ENCODE peak calls at places on chromosomes 5 and 9, in five cellular contexts. One of them, this sample, is unnamed.

GRCh38 chr9:117232991-117233390 is 181.9 kb downstream of the ASTN2 start:
- DNase-seq in neural crest cell: no peak
- DNase-seq in omental fat pad: no peak
- DNase-seq in kidney tubule cell: no peak
- DNase-seq in KG1: no peak
- DNase-seq in this sample: no peak

GRCh38 chr5:104815212-104815611 is 1252.6 kb upstream of the NUDT12 start:
- DNase-seq in omental fat pad: no peak
- DNase-seq in kidney tubule cell: no peak
- DNase-seq in neural crest cell: no peak
- DNase-seq in KG1: no peak
- DNase-seq in this sample: no peak

GRCh38 chr9:131095666-131096489 is 453 bp upstream of the AIF1L start:
- DNase-seq in omental fat pad: no peak
- DNase-seq in neural crest cell: peak
- DNase-seq in KG1: no peak
- DNase-seq in kidney tubule cell: peak
- DNase-seq in this sample: peak

GRCh38 chr5:72226950-72227349 is 93.1 kb downstream of the MRPS27 start:
- DNase-seq in neural crest cell: no peak
- DNase-seq in kidney tubule cell: no peak
- DNase-seq in KG1: no peak
- DNase-seq in omental fat pad: no peak
- DNase-seq in this sample: no peak

GRCh38 chr5:136033848-136034247 is 5.1 kb downstream of the TGFBI start:
- DNase-seq in KG1: no peak
- DNase-seq in neural crest cell: no peak
- DNase-seq in omental fat pad: no peak
- DNase-seq in kidney tubule cell: no peak
- DNase-seq in this sample: no peak

GRCh38 chr9:83598487-83598886 is 24.5 kb upstream of the IDNK start:
- DNase-seq in omental fat pad: no peak
- DNase-seq in neural crest cell: no peak
- DNase-seq in kidney tubule cell: no peak
- DNase-seq in KG1: no peak
- DNase-seq in this sample: no peak

GRCh38 chr5:106610041-106610440 is 1060.7 kb downstream of the EFNA5 start:
- DNase-seq in neural crest cell: no peak
- DNase-seq in omental fat pad: no peak
- DNase-seq in KG1: no peak
- DNase-seq in kidney tubule cell: peak
- DNase-seq in this sample: no peak

GRCh38 chr5:176528301-176528700 is 8.9 kb downstream of the RNF44 start:
- DNase-seq in KG1: no peak
- DNase-seq in neural crest cell: no peak
- DNase-seq in omental fat pad: no peak
- DNase-seq in kidney tubule cell: no peak
- DNase-seq in this sample: no peak

GRCh38 chr5:169861934-169862333 is 118.4 kb downstream of the INSYN2B start:
- DNase-seq in omental fat pad: no peak
- DNase-seq in neural crest cell: no peak
- DNase-seq in KG1: no peak
- DNase-seq in kidney tubule cell: no peak
- DNase-seq in this sample: no peak

GRCh38 chr5:115050860-115051259 is 118.8 kb downstream of the TRIM36 start:
- DNase-seq in kidney tubule cell: no peak
- DNase-seq in KG1: no peak
- DNase-seq in omental fat pad: no peak
- DNase-seq in neural crest cell: no peak
- DNase-seq in this sample: no peak

GRCh38 chr9:85514256-85514655 is 227.5 kb downstream of the AGTPBP1 start:
- DNase-seq in kidney tubule cell: no peak
- DNase-seq in omental fat pad: no peak
- DNase-seq in KG1: no peak
- DNase-seq in neural crest cell: no peak
- DNase-seq in this sample: no peak

GRCh38 chr9:34989946-34990635 is 546 bp downstream of the DNAJB5 start:
- DNase-seq in omental fat pad: peak
- DNase-seq in KG1: no peak
- DNase-seq in kidney tubule cell: peak
- DNase-seq in neural crest cell: peak
- DNase-seq in this sample: peak

GRCh38 chr5:65290677-65291076 is 191.0 kb downstream of the ADAMTS6 start:
- DNase-seq in neural crest cell: no peak
- DNase-seq in omental fat pad: no peak
- DNase-seq in kidney tubule cell: no peak
- DNase-seq in KG1: no peak
- DNase-seq in this sample: no peak

GRCh38 chr5:98299435-98299834 is 474.0 kb upstream of the RGMB start:
- DNase-seq in KG1: no peak
- DNase-seq in kidney tubule cell: no peak
- DNase-seq in neural crest cell: no peak
- DNase-seq in omental fat pad: no peak
- DNase-seq in this sample: no peak

GRCh38 chr5:21613971-21614488 is 1239.1 kb downstream of the CDH12 start:
- DNase-seq in neural crest cell: no peak
- DNase-seq in omental fat pad: no peak
- DNase-seq in kidney tubule cell: no peak
- DNase-seq in KG1: no peak
- DNase-seq in this sample: no peak

GRCh38 chr9:98506422-98507054 is 202.2 kb downstream of the GABBR2 start:
- DNase-seq in omental fat pad: no peak
- DNase-seq in kidney tubule cell: no peak
- DNase-seq in neural crest cell: no peak
- DNase-seq in KG1: no peak
- DNase-seq in this sample: no peak

GRCh38 chr5:124689653-124690052 is 56.8 kb downstream of the ZNF608 start:
- DNase-seq in neural crest cell: no peak
- DNase-seq in omental fat pad: no peak
- DNase-seq in kidney tubule cell: no peak
- DNase-seq in KG1: no peak
- DNase-seq in this sample: no peak

GRCh38 chr9:89661956-89662717 is 57.3 kb downstream of the GADD45G start:
- DNase-seq in omental fat pad: peak
- DNase-seq in kidney tubule cell: peak
- DNase-seq in neural crest cell: peak
- DNase-seq in KG1: no peak
- DNase-seq in this sample: peak

GRCh38 chr9:112751059-112751795 is 667 bp downstream of the SNX30 start:
- DNase-seq in neural crest cell: peak
- DNase-seq in kidney tubule cell: peak
- DNase-seq in omental fat pad: peak
- DNase-seq in KG1: peak
- DNase-seq in this sample: peak

GRCh38 chr9:115615821-115616665 is 498.1 kb upstream of the TNC start:
- DNase-seq in omental fat pad: no peak
- DNase-seq in KG1: no peak
- DNase-seq in neural crest cell: no peak
- DNase-seq in kidney tubule cell: peak
- DNase-seq in this sample: no peak

GRCh38 chr9:110954822-110955291 is 83.4 kb downstream of the LPAR1 start:
- DNase-seq in neural crest cell: no peak
- DNase-seq in kidney tubule cell: no peak
- DNase-seq in KG1: no peak
- DNase-seq in omental fat pad: no peak
- DNase-seq in this sample: no peak

GRCh38 chr5:154857091-154857533 is 1.3 kb upstream of the CNOT8 start:
- DNase-seq in KG1: no peak
- DNase-seq in kidney tubule cell: no peak
- DNase-seq in neural crest cell: peak
- DNase-seq in omental fat pad: peak
- DNase-seq in this sample: peak

GRCh38 chr5:56259002-56259511 is 25.9 kb upstream of the ANKRD55 start:
- DNase-seq in kidney tubule cell: peak
- DNase-seq in KG1: no peak
- DNase-seq in neural crest cell: no peak
- DNase-seq in omental fat pad: no peak
- DNase-seq in this sample: no peak

GRCh38 chr5:33509036-33509435 is 68.3 kb downstream of the TARS1 start:
- DNase-seq in neural crest cell: no peak
- DNase-seq in KG1: no peak
- DNase-seq in kidney tubule cell: no peak
- DNase-seq in omental fat pad: no peak
- DNase-seq in this sample: no peak

GRCh38 chr5:143161893-143162520 is 241.5 kb downstream of the NR3C1 start:
- DNase-seq in KG1: no peak
- DNase-seq in kidney tubule cell: no peak
- DNase-seq in omental fat pad: no peak
- DNase-seq in neural crest cell: no peak
- DNase-seq in this sample: no peak

GRCh38 chr9:95533996-95534680 is 17.4 kb upstream of the PTCH1 start:
- DNase-seq in kidney tubule cell: no peak
- DNase-seq in neural crest cell: no peak
- DNase-seq in KG1: no peak
- DNase-seq in omental fat pad: no peak
- DNase-seq in this sample: no peak

GRCh38 chr5:61620660-61621650 is 288.9 kb downstream of the ZSWIM6 start:
- DNase-seq in kidney tubule cell: no peak
- DNase-seq in KG1: no peak
- DNase-seq in neural crest cell: no peak
- DNase-seq in omental fat pad: no peak
- DNase-seq in this sample: no peak

GRCh38 chr5:78647838-78648358 is 674 bp downstream of the LHFPL2 start:
- DNase-seq in neural crest cell: peak
- DNase-seq in kidney tubule cell: peak
- DNase-seq in KG1: no peak
- DNase-seq in omental fat pad: no peak
- DNase-seq in this sample: no peak

GRCh38 chr9:82124090-82124489 is 135.5 kb downstream of the SPATA31D1 start:
- DNase-seq in omental fat pad: no peak
- DNase-seq in KG1: no peak
- DNase-seq in kidney tubule cell: peak
- DNase-seq in neural crest cell: no peak
- DNase-seq in this sample: no peak

GRCh38 chr9:4620881-4621555 is 41.1 kb upstream of the PLPP6 start:
- DNase-seq in KG1: no peak
- DNase-seq in omental fat pad: no peak
- DNase-seq in kidney tubule cell: peak
- DNase-seq in neural crest cell: no peak
- DNase-seq in this sample: no peak

GRCh38 chr5:73856972-73857371 is 231.0 kb downstream of the ARHGEF28 start:
- DNase-seq in kidney tubule cell: no peak
- DNase-seq in omental fat pad: no peak
- DNase-seq in KG1: no peak
- DNase-seq in neural crest cell: no peak
- DNase-seq in this sample: no peak

GRCh38 chr9:4654084-4654483 is 8.0 kb upstream of the PLPP6 start:
- DNase-seq in neural crest cell: no peak
- DNase-seq in KG1: no peak
- DNase-seq in kidney tubule cell: no peak
- DNase-seq in omental fat pad: no peak
- DNase-seq in this sample: no peak

GRCh38 chr9:130058154-130058553 is 4.4 kb downstream of the GPR107 start:
- DNase-seq in omental fat pad: no peak
- DNase-seq in kidney tubule cell: no peak
- DNase-seq in neural crest cell: no peak
- DNase-seq in KG1: no peak
- DNase-seq in this sample: no peak

GRCh38 chr5:158992104-158992740 is 107.5 kb downstream of the EBF1 start:
- DNase-seq in omental fat pad: no peak
- DNase-seq in kidney tubule cell: no peak
- DNase-seq in KG1: no peak
- DNase-seq in neural crest cell: no peak
- DNase-seq in this sample: no peak

GRCh38 chr9:2889023-2889422 is 45.1 kb upstream of the PUM3 start:
- DNase-seq in KG1: no peak
- DNase-seq in omental fat pad: no peak
- DNase-seq in neural crest cell: no peak
- DNase-seq in kidney tubule cell: no peak
- DNase-seq in this sample: no peak

GRCh38 chr5:96931605-96932004 is 4.3 kb upstream of the LNPEP start:
- DNase-seq in omental fat pad: no peak
- DNase-seq in kidney tubule cell: no peak
- DNase-seq in KG1: no peak
- DNase-seq in neural crest cell: no peak
- DNase-seq in this sample: no peak

GRCh38 chr9:133437753-133438531 is 15.8 kb downstream of the ADAMTS13 start:
- DNase-seq in kidney tubule cell: no peak
- DNase-seq in neural crest cell: no peak
- DNase-seq in KG1: no peak
- DNase-seq in omental fat pad: no peak
- DNase-seq in this sample: no peak

This sample was measured in glutamatergic neuron.